ENCODE peak calls at places on chromosome 13, in ten cellular contexts. D is T-cell, Z is Right ventricle myocardium superior, G is germinal center, Y is NCI-H2107, E is non-pigmented ciliary epithelial cell, X is HEK293T, U is left ventricle myocardium superior, A is astrocyte of the cerebellum, J is tibial nerve. W is an unnamed sample.
A peak's percentile ranks its signal among the peaks of the same experiment; 100 is the strongest.

GRCh38 chr13:28434934-28435333 is 60.0 kb downstream of the FLT1 start:
- DNase-seq in A (no peak), G (no peak), U (no peak), J (no peak), D (no peak), E (no peak), Z (no peak), X (no peak), Y (no peak), W (no peak)

GRCh38 chr13:46404732-46405097 is 17.7 kb upstream of the RUBCNL start:
- DNase-seq in G (no peak), E (no peak), J (no peak), X (no peak), Y (no peak), U (no peak), D (no peak), Z (no peak), A (no peak), W (no peak)

GRCh38 chr13:50400930-50401553 is 385.8 kb downstream of the KCNRG start:
- DNase-seq in U (no peak), Z (no peak), Y (no peak), X (no peak), D (no peak), A (no peak), J (no peak), G (no peak), E (peak; percentile 86), W (no peak)

GRCh38 chr13:37070956-37071355 is 11.5 kb upstream of the SUPT20H start:
- DNase-seq in G (no peak), X (no peak), U (no peak), Z (no peak), Y (no peak), E (no peak), J (no peak), A (no peak), D (no peak), W (no peak)

GRCh38 chr13:29165216-29165615 is 345.1 kb downstream of the MTUS2 start:
- DNase-seq in G (no peak), X (no peak), J (no peak), D (no peak), Y (no peak), Z (no peak), A (no peak), U (no peak), E (no peak), W (no peak)

GRCh38 chr13:105047676-105048295 is 1487.7 kb downstream of the EFNB2 start:
- DNase-seq in A (no peak), J (no peak), Y (no peak), Z (no peak), E (no peak), G (no peak), U (no peak), D (no peak), X (no peak), W (no peak)

GRCh38 chr13:74070513-74070912 is 63.7 kb downstream of the KLF12 start:
- DNase-seq in U (no peak), Y (no peak), J (no peak), X (no peak), Z (no peak), E (no peak), A (no peak), D (no peak), G (no peak), W (no peak)

GRCh38 chr13:98143157-98143553 is 261 bp downstream of the FARP1 start:
- DNase-seq in J (no peak), Y (no peak), E (no peak), G (no peak), A (no peak), U (peak; percentile 80), D (no peak), X (no peak), Z (peak; percentile 63), W (no peak)

GRCh38 chr13:94481966-94482365 is 2.5 kb upstream of the DCT start:
- DNase-seq in Z (peak; percentile 47), J (no peak), Y (no peak), G (no peak), D (no peak), X (no peak), A (peak; percentile 41), E (peak; percentile 6), U (peak; percentile 44), W (no peak)

GRCh38 chr13:113272791-113273190 is 24.2 kb upstream of the LAMP1 start:
- DNase-seq in X (no peak), U (no peak), Z (no peak), A (no peak), G (no peak), J (no peak), Y (no peak), D (no peak), E (no peak), W (no peak)

GRCh38 chr13:50226515-50227147 is 211.4 kb downstream of the KCNRG start:
- DNase-seq in G (no peak), U (no peak), D (no peak), A (no peak), X (no peak), Y (no peak), E (no peak), J (no peak), Z (no peak), W (no peak)

GRCh38 chr13:60661514-60661913 is 264.5 kb downstream of the TDRD3 start:
- DNase-seq in Y (no peak), U (no peak), E (no peak), G (no peak), X (no peak), D (no peak), A (no peak), Z (no peak), J (no peak), W (no peak)

GRCh38 chr13:91647361-91647970 is 249.0 kb downstream of the GPC5 start:
- DNase-seq in A (peak; percentile 66), Z (peak; percentile 37), X (peak; percentile 82), G (no peak), Y (no peak), J (no peak), U (peak; percentile 26), D (no peak), E (no peak), W (peak; percentile 73)

GRCh38 chr13:111663505-111663904 is 343.1 kb downstream of the TEX29 start:
- DNase-seq in Z (no peak), U (no peak), Y (no peak), E (no peak), J (no peak), G (no peak), A (no peak), X (no peak), D (no peak), W (no peak)

GRCh38 chr13:112897603-112897955 is 71.4 kb upstream of the MCF2L start:
- DNase-seq in D (no peak), X (no peak), G (no peak), Z (no peak), J (no peak), A (no peak), U (no peak), Y (no peak), E (no peak), W (no peak)

GRCh38 chr13:20721454-20722357 is 18.2 kb downstream of the IL17D start:
- DNase-seq in J (peak; percentile 38), X (no peak), Z (peak; percentile 70), G (peak; percentile 25), Y (no peak), U (peak; percentile 64), D (no peak), A (peak; percentile 24), E (no peak), W (peak; percentile 46)

GRCh38 chr13:113401452-113402415 is 37.8 kb upstream of the GRTP1 start:
- DNase-seq in Y (no peak), X (no peak), D (no peak), G (no peak), J (no peak), E (no peak), Z (no peak), U (peak; percentile 50), A (no peak), W (no peak)

GRCh38 chr13:96273196-96273595 is 183.3 kb downstream of the HS6ST3 start:
- DNase-seq in A (no peak), E (no peak), Y (no peak), X (no peak), D (no peak), J (no peak), G (no peak), Z (no peak), U (no peak), W (no peak)

GRCh38 chr13:63308585-63308984 is 1892.9 kb upstream of the PCDH20 start:
- DNase-seq in J (no peak), D (no peak), Y (no peak), G (no peak), Z (no peak), U (no peak), E (no peak), X (no peak), A (no peak), W (no peak)

GRCh38 chr13:111283991-111284390 is 36.5 kb upstream of the TEX29 start:
- DNase-seq in D (no peak), X (no peak), J (no peak), G (no peak), Y (no peak), U (no peak), Z (no peak), E (no peak), A (no peak), W (no peak)

GRCh38 chr13:43799191-43799590 is 12.4 kb upstream of the ENOX1 start:
- DNase-seq in Z (no peak), A (no peak), U (no peak), G (no peak), D (no peak), E (no peak), J (no peak), X (no peak), Y (no peak), W (no peak)

GRCh38 chr13:110702591-110703526 is 3.1 kb downstream of the CARS2 start:
- DNase-seq in D (no peak), A (no peak), X (no peak), Y (no peak), J (no peak), G (no peak), Z (no peak), E (no peak), U (no peak), W (no peak)

GRCh38 chr13:27933580-27934328 is 14.0 kb downstream of the PDX1 start:
- DNase-seq in Y (no peak), E (no peak), A (no peak), D (no peak), Z (no peak), U (no peak), X (no peak), G (no peak), J (no peak), W (no peak)

GRCh38 chr13:37615271-37615670 is 16.7 kb upstream of the POSTN start:
- DNase-seq in D (no peak), A (no peak), Y (no peak), J (no peak), E (no peak), Z (no peak), G (no peak), X (no peak), U (no peak), W (no peak)

GRCh38 chr13:37716796-37717195 is 118.2 kb upstream of the POSTN start:
- DNase-seq in X (no peak), A (no peak), Z (no peak), Y (no peak), G (no peak), U (no peak), E (no peak), D (no peak), J (no peak), W (no peak)

GRCh38 chr13:110127986-110128511 is 178.9 kb downstream of the COL4A1 start:
- DNase-seq in E (no peak), U (no peak), Y (no peak), G (no peak), J (no peak), D (no peak), Z (no peak), X (no peak), A (no peak), W (no peak)

GRCh38 chr13:45925151-45925550 is 73.6 kb upstream of the SIAH3 start:
- DNase-seq in A (no peak), E (no peak), U (no peak), Z (no peak), Y (no peak), X (no peak), J (no peak), D (no peak), G (no peak), W (peak; percentile 8)

GRCh38 chr13:23707674-23708073 is 137.5 kb downstream of the TNFRSF19 start:
- DNase-seq in G (no peak), Z (no peak), D (no peak), E (no peak), J (no peak), U (no peak), A (no peak), Y (no peak), X (no peak), W (no peak)

W was measured in K562.